ENCODE peak calls at places on chromosome 18, in five cellular contexts. T is H9, C is suprapubic skin, H is colonic mucosa, M is iPS DF 6.9. N is an unnamed sample.

GRCh38 chr18:45978084-45978483 is 11.0 kb upstream of the EPG5 start:
- DNase-seq in C (no peak), M (no peak), H (no peak), T (peak; percentile 88), N (no peak)

GRCh38 chr18:80145191-80145799 is 36.2 kb downstream of the ADNP2 start:
- DNase-seq in M (no peak), T (no peak), H (peak; percentile 33), C (no peak), N (no peak)

GRCh38 chr18:4024702-4025101 is 430.4 kb downstream of the DLGAP1 start:
- DNase-seq in C (no peak), M (no peak), H (no peak), T (no peak), N (no peak)

GRCh38 chr18:9449987-9450386 is 25.3 kb upstream of the RALBP1 start:
- DNase-seq in T (no peak), M (no peak), C (no peak), H (no peak), N (no peak)

GRCh38 chr18:9901377-9901776 is 12.4 kb upstream of the VAPA start:
- DNase-seq in T (no peak), M (no peak), C (no peak), H (no peak), N (no peak)

GRCh38 chr18:34709631-34710429 is at the start of gene DTNA:
- DNase-seq in H (no peak), M (no peak), C (no peak), T (no peak), N (peak; percentile 21)

GRCh38 chr18:46096651-46097300 is 1.3 kb downstream of the ATP5F1A start:
- DNase-seq in C (no peak), H (peak; percentile 41), M (no peak), T (no peak), N (no peak)

GRCh38 chr18:80148316-80149199 is 39.5 kb downstream of the ADNP2 start:
- DNase-seq in M (no peak), H (peak; percentile 38), C (no peak), T (no peak), N (no peak)

GRCh38 chr18:34562252-34562870 is 147.7 kb upstream of the DTNA start:
- DNase-seq in M (no peak), T (no peak), C (no peak), H (no peak), N (no peak)

GRCh38 chr18:68714707-68715496 is at the start of gene TMX3:
- DNase-seq in M (peak; percentile 75), C (peak; percentile 91), H (peak; percentile 91), T (peak; percentile 95), N (peak; percentile 84)

GRCh38 chr18:76474824-76475223 is 20.2 kb downstream of the ZNF516 start:
- DNase-seq in M (no peak), T (no peak), H (no peak), C (no peak), N (no peak)

GRCh38 chr18:48539406-48540328 is 836 bp downstream of the CTIF start:
- DNase-seq in C (peak; percentile 71), T (peak; percentile 50), H (peak; percentile 49), M (no peak), N (peak; percentile 60)

GRCh38 chr18:70450658-70451253 is 161.9 kb downstream of the SOCS6 start:
- DNase-seq in T (no peak), C (no peak), M (no peak), H (no peak), N (no peak)

GRCh38 chr18:10953672-10954071 is 195.7 kb downstream of the PIEZO2 start:
- DNase-seq in M (no peak), H (no peak), T (no peak), C (no peak), N (no peak)

GRCh38 chr18:11937874-11938478 is 29.9 kb upstream of the MPPE1 start:
- DNase-seq in M (no peak), C (peak; percentile 87), H (peak; percentile 87), T (peak; percentile 58), N (peak; percentile 3)

GRCh38 chr18:79873449-79874110 is 75.8 kb downstream of the KCNG2 start:
- DNase-seq in C (peak; percentile 55), T (peak; percentile 46), M (no peak), H (no peak), N (no peak)

GRCh38 chr18:13382990-13383821 is 164.6 kb downstream of the LDLRAD4 start:
- DNase-seq in C (peak; percentile 69), M (no peak), T (peak; percentile 23), H (no peak), N (no peak)

GRCh38 chr18:80196528-80197320 is 50.6 kb downstream of the PARD6G start:
- DNase-seq in H (no peak), M (no peak), C (no peak), T (no peak), N (no peak)

GRCh38 chr18:63192885-63193349 is 126.7 kb downstream of the BCL2 start:
- DNase-seq in M (no peak), C (no peak), T (no peak), H (no peak), N (no peak)

GRCh38 chr18:79572848-79573451 is 106.7 kb upstream of the CTDP1 start:
- DNase-seq in H (no peak), T (no peak), M (no peak), C (peak; percentile 48), N (no peak)

GRCh38 chr18:35122586-35123224 is 81.5 kb downstream of the MAPRE2 start:
- DNase-seq in M (no peak), H (no peak), C (no peak), T (peak; percentile 78), N (peak; percentile 45)

GRCh38 chr18:13547347-13547746 is 179.0 kb downstream of the FAM210A start:
- DNase-seq in M (no peak), C (no peak), T (no peak), H (no peak), N (no peak)

DNA sequence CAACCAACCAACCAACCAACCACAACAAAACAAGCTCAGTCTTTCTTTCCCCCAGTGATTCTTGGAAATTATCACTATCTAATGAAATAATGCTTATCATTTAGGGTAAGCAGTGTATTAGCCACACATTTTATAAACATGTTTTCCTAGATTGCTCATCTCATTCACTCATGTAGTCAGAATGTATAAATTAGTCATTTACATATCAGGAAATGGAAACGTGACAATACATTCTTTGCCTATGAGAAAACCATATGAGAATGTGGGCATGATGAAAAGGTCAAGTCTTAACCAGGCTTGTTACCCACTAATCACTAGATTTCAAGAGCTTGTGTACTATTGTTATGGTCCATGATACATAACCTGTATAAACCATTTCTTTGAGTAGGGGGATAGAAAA is 1583.4 kb upstream of the PIK3C3 start:
- DNase-seq in T (no peak), M (no peak), C (no peak), H (no peak), N (no peak)
- H3K27ac ChIP-seq in T (no peak overlapping the region), M (no peak overlapping the region), C (no peak overlapping the region), H (no peak overlapping the region), N (no peak overlapping the region)

DNA sequence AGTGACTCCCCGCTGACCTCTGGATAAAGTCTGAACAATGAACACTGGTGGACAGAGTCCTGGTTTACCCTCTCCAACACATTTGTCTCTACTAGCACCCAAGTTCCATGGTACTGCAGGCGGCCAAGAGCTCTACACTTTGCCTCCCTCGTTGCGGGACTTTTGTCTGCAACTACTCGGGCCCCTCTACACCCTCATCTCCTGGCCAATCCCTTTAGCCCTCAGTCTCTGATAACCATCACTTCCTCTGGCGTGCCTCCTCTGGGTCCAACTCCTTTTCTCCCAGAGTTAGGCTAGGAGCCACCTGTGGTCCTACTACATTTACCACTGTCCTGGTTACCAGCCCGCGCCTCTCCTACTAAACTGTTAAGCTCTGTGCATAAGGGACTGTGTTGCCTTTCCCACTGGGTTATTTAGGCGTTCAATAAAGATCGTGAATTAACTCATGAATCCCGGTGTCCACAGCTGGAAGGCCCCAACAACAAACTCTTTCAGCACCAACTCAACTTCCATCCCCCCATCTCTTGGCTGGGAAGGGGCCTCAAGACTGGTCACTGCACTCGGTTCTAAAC is 757 bp downstream of the HDHD2 start:
- DNase-seq in M (no peak), T (no peak), H (peak; percentile 18), C (no peak), N (no peak)
- H3K27ac ChIP-seq in M (no peak overlapping the region), T (no peak overlapping the region), H (peak overlapping the region; percentile 88), C (peak overlapping the region; percentile 89), N (peak overlapping the region; percentile 80)

DNA sequence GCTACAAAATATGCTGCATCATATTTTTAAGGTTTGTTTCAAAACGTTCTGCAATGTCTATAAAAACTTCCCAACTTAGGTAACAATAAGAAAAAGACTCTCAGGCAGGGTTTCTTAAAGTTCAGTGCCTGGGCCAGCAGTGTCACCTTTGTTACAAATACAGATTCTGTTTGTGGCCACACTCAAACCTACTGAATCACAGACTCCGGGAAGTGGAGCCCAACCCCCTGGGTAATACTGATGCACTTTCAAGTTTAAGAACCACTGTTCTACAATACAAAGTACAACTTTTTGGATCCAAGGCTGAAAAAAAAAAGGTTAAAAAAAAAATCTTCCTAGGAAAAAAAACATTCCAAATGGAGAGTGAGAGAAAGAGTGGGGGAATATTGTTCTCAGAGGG is 476.8 kb downstream of the TXNL1 start:
- DNase-seq in C (no peak), T (no peak), M (no peak), H (no peak), N (no peak)
- H3K27ac ChIP-seq in C (no peak overlapping the region), T (no peak overlapping the region), M (no peak overlapping the region), H (no peak overlapping the region), N (no peak overlapping the region)

DNA sequence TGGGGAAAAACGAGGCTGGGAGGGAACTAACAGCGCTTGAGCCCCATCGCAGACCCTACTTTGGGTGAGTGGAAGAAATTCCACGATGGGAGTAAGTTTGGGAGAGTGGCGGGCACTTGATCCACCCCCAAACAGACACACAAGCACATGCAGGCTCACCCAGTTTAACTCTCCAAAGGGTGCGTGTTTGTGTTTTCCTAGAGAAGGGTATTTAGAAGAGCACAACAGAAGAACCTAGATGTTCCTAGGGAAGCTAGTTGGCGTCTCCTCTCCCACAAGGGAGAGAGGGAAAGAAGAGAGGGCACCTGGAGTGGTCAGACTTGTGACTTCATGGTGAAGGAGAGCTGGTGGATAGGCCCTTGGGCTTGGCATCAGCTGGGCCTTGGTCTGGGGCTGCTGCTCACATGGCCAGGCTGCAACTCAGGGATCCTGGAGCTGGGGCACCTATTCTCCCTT is 3.2 kb downstream of the GATA6 start:
- DNase-seq in T (no peak), H (no peak), M (no peak), C (no peak), N (no peak)
- H3K27ac ChIP-seq in T (no peak overlapping the region), H (peak overlapping the region; percentile 79), M (no peak overlapping the region), C (no peak overlapping the region), N (no peak overlapping the region)

GRCh38 chr18:58183226-58183625 is 139.2 kb downstream of the NEDD4L start:
- DNase-seq in H (no peak), C (no peak), T (no peak), M (no peak), N (no peak)
- H3K27ac ChIP-seq in H (no peak overlapping the region), C (no peak overlapping the region), T (no peak overlapping the region), M (no peak overlapping the region), N (no peak overlapping the region)